ENCODE peak calls at places on chromosomes 5 and 9, in eight cellular contexts. H is NCI-H1417; E is T1000; M is occipital lobe; L is GM12864; S is EL; X is left cardiac atrium; Y is stimulated activated CD8-positive, alpha-beta memory T cell treated with anti-CD3 and anti-CD28 coated beads, Interleukin-7, amount 100 ng/mL, for 24 hours. O is an unnamed sample.

GRCh38 chr9:20898885-20899554 is 132.4 kb downstream of the HACD4 start:
- DNase-seq in H (no peak), E (no peak), M (no peak), L (no peak), S (peak), X (no peak), Y (no peak), O (no peak)

GRCh38 chr9:115923903-115924668 is 229.5 kb upstream of the PAPPA start:
- DNase-seq in H (no peak), E (peak), M (no peak), L (no peak), S (peak), X (peak), Y (no peak), O (no peak)

GRCh38 chr9:127780126-127780885 is 1.8 kb upstream of the SH2D3C start:
- DNase-seq in H (no peak), E (no peak), M (no peak), L (no peak), S (no peak), X (no peak), Y (no peak), O (no peak)

GRCh38 chr5:130227699-130228098 is 323.4 kb downstream of the CHSY3 start:
- DNase-seq in H (no peak), E (no peak), M (no peak), L (no peak), S (no peak), X (no peak), Y (no peak), O (no peak)

GRCh38 chr5:180133060-180133459 is 61.5 kb upstream of the RNF130 start:
- DNase-seq in H (no peak), E (no peak), M (no peak), L (no peak), S (no peak), X (no peak), Y (no peak), O (no peak)

GRCh38 chr5:149126898-149127297 is 14.4 kb upstream of the ABLIM3 start:
- DNase-seq in H (no peak), E (no peak), M (no peak), L (no peak), S (no peak), X (no peak), Y (no peak), O (no peak)

GRCh38 chr9:132546148-132547051 is 36.0 kb upstream of the BARHL1 start:
- DNase-seq in H (peak), E (no peak), M (no peak), L (no peak), S (peak), X (no peak), Y (no peak), O (peak)

GRCh38 chr5:132779961-132780360 is 2.9 kb upstream of the SEPTIN8 start:
- DNase-seq in H (no peak), E (no peak), M (no peak), L (no peak), S (no peak), X (no peak), Y (no peak), O (no peak)

GRCh38 chr5:79702606-79703380 is 13.2 kb downstream of the CMYA5 start:
- DNase-seq in H (no peak), E (no peak), M (no peak), L (no peak), S (peak), X (no peak), Y (no peak), O (no peak)

GRCh38 chr5:146467729-146468128 is 20.6 kb downstream of the TCERG1 start:
- DNase-seq in H (no peak), E (no peak), M (no peak), L (no peak), S (no peak), X (no peak), Y (no peak), O (no peak)

GRCh38 chr9:121459513-121459912 is 40.1 kb downstream of the GGTA1 start:
- DNase-seq in H (no peak), E (no peak), M (no peak), L (no peak), S (no peak), X (no peak), Y (no peak), O (no peak)

GRCh38 chr5:102107865-102108264 is 188.2 kb downstream of the SLCO4C1 start:
- DNase-seq in H (no peak), E (no peak), M (no peak), L (no peak), S (no peak), X (no peak), Y (no peak), O (no peak)

GRCh38 chr9:133135193-133135745 is 14.2 kb upstream of the RALGDS start:
- DNase-seq in H (no peak), E (peak), M (no peak), L (no peak), S (peak), X (peak), Y (no peak), O (no peak)

GRCh38 chr9:113350937-113351336 is 1.6 kb downstream of the BSPRY start:
- DNase-seq in H (no peak), E (no peak), M (no peak), L (peak), S (no peak), X (no peak), Y (no peak), O (no peak)

GRCh38 chr9:4038182-4038723 is 261.6 kb downstream of the GLIS3 start:
- DNase-seq in H (no peak), E (no peak), M (no peak), L (no peak), S (no peak), X (no peak), Y (no peak), O (peak)

GRCh38 chr5:109652096-109652495 is 37.6 kb upstream of the MAN2A1 start:
- DNase-seq in H (no peak), E (no peak), M (no peak), L (no peak), S (no peak), X (no peak), Y (no peak), O (no peak)

GRCh38 chr5:56272765-56273164 is 39.6 kb upstream of the ANKRD55 start:
- DNase-seq in H (no peak), E (no peak), M (no peak), L (no peak), S (no peak), X (no peak), Y (no peak), O (no peak)

GRCh38 chr9:95724253-95724991 is 151.1 kb upstream of the ERCC6L2 start:
- DNase-seq in H (no peak), E (no peak), M (no peak), L (peak), S (no peak), X (no peak), Y (peak), O (no peak)

GRCh38 chr5:156559955-156560354 is 233.0 kb downstream of the SGCD start:
- DNase-seq in H (no peak), E (no peak), M (no peak), L (no peak), S (no peak), X (no peak), Y (no peak), O (no peak)

GRCh38 chr9:13459071-13459470 is 179.6 kb upstream of the MPDZ start:
- DNase-seq in H (no peak), E (no peak), M (no peak), L (no peak), S (no peak), X (no peak), Y (no peak), O (no peak)

GRCh38 chr9:124489222-124489621 is 18.0 kb downstream of the NR5A1 start:
- DNase-seq in H (no peak), E (no peak), M (no peak), L (no peak), S (peak), X (no peak), Y (no peak), O (no peak)

GRCh38 chr5:137954131-137954879 is 65.0 kb downstream of the PKD2L2 start:
- DNase-seq in H (no peak), E (no peak), M (no peak), L (no peak), S (peak), X (peak), Y (no peak), O (no peak)

GRCh38 chr5:174324680-174325079 is 279.2 kb downstream of the NSG2 start:
- DNase-seq in H (no peak), E (no peak), M (no peak), L (no peak), S (no peak), X (no peak), Y (no peak), O (no peak)

GRCh38 chr5:181098642-181099452 is 32.1 kb downstream of the OR2V1 start:
- DNase-seq in H (no peak), E (no peak), M (no peak), L (no peak), S (peak), X (no peak), Y (no peak), O (no peak)

GRCh38 chr5:51832934-51833470 is 449.8 kb downstream of the ISL1 start:
- DNase-seq in H (no peak), E (no peak), M (no peak), L (no peak), S (no peak), X (no peak), Y (no peak), O (no peak)

GRCh38 chr5:6604946-6605345 is 27.9 kb downstream of the NSUN2 start:
- DNase-seq in H (no peak), E (no peak), M (no peak), L (no peak), S (no peak), X (no peak), Y (no peak), O (no peak)

GRCh38 chr9:127216210-127216887 is 48.2 kb upstream of the GARNL3 start:
- DNase-seq in H (no peak), E (no peak), M (no peak), L (no peak), S (no peak), X (no peak), Y (no peak), O (no peak)

GRCh38 chr9:104992696-104993095 is 64.7 kb upstream of the ABCA1 start:
- DNase-seq in H (no peak), E (no peak), M (no peak), L (no peak), S (peak), X (no peak), Y (no peak), O (no peak)

GRCh38 chr9:21597284-21597683 is 115.2 kb upstream of the IFNE start:
- DNase-seq in H (no peak), E (no peak), M (no peak), L (no peak), S (no peak), X (no peak), Y (no peak), O (no peak)

GRCh38 chr9:97385626-97386264 is 26.2 kb upstream of the TDRD7 start:
- DNase-seq in H (no peak), E (no peak), M (no peak), L (no peak), S (no peak), X (no peak), Y (no peak), O (no peak)

GRCh38 chr5:129460121-129460950 is at the start of gene ADAMTS19:
- DNase-seq in H (peak), E (peak), M (peak), L (no peak), S (peak), X (peak), Y (no peak), O (no peak)

GRCh38 chr9:88503101-88503844 is 31.7 kb upstream of the NXNL2 start:
- DNase-seq in H (no peak), E (no peak), M (no peak), L (no peak), S (no peak), X (no peak), Y (no peak), O (no peak)

GRCh38 chr9:127170652-127171051 is 48.2 kb upstream of the ANGPTL2 start:
- DNase-seq in H (no peak), E (no peak), M (no peak), L (no peak), S (no peak), X (no peak), Y (no peak), O (no peak)

GRCh38 chr5:128082551-128083032 is 974 bp upstream of the SLC12A2 start:
- DNase-seq in H (no peak), E (no peak), M (no peak), L (no peak), S (no peak), X (no peak), Y (no peak), O (no peak)

GRCh38 chr5:68339921-68340321 is 124.4 kb downstream of the PIK3R1 start:
- DNase-seq in H (no peak), E (no peak), M (no peak), L (no peak), S (peak), X (no peak), Y (no peak), O (no peak)

GRCh38 chr9:4228606-4229005 is 71.3 kb downstream of the GLIS3 start:
- DNase-seq in H (no peak), E (no peak), M (no peak), L (no peak), S (peak), X (no peak), Y (no peak), O (no peak)

GRCh38 chr9:86287013-86287412 is 4.7 kb upstream of the ISCA1 start:
- DNase-seq in H (no peak), E (no peak), M (no peak), L (peak), S (peak), X (no peak), Y (no peak), O (no peak)

GRCh38 chr5:172153695-172154094 is 34.3 kb downstream of the STK10 start:
- DNase-seq in H (no peak), E (no peak), M (no peak), L (no peak), S (no peak), X (no peak), Y (no peak), O (no peak)

GRCh38 chr9:15746905-15747304 is 194.1 kb downstream of the CCDC171 start:
- DNase-seq in H (no peak), E (no peak), M (no peak), L (no peak), S (no peak), X (no peak), Y (no peak), O (no peak)

O was measured in NCI-H774.